ENCODE peak calls at places on chromosomes 13 and 19, in four cellular contexts. One of them, this sample, is unnamed.

GRCh38 chr13:93922063-93922462 is 557.4 kb downstream of the DCT start:
- DNase-seq in activated CD4-positive, alpha-beta T cell treated with anti-CD3 and anti-CD28 coated beads for 48 hours: no peak
- DNase-seq in colonic mucosa: no peak
- DNase-seq in activated effector memory CD4-positive, alpha-beta T cell treated with Interleukin-2 at 50 U/mL for 16 hours: no peak
- DNase-seq in this sample: no peak

GRCh38 chr13:44605711-44606110 is 29.6 kb upstream of the TSC22D1 start:
- DNase-seq in activated CD4-positive, alpha-beta T cell treated with anti-CD3 and anti-CD28 coated beads for 48 hours: no peak
- DNase-seq in colonic mucosa: no peak
- DNase-seq in activated effector memory CD4-positive, alpha-beta T cell treated with Interleukin-2 at 50 U/mL for 16 hours: no peak
- DNase-seq in this sample: no peak

GRCh38 chr19:45613926-45614725 is 12.1 kb upstream of the GPR4 start:
- DNase-seq in activated CD4-positive, alpha-beta T cell treated with anti-CD3 and anti-CD28 coated beads for 48 hours: peak
- DNase-seq in colonic mucosa: peak
- DNase-seq in activated effector memory CD4-positive, alpha-beta T cell treated with Interleukin-2 at 50 U/mL for 16 hours: no peak
- DNase-seq in this sample: peak

GRCh38 chr19:48554385-48555091 is 2.6 kb downstream of the SULT2B1 start:
- DNase-seq in activated CD4-positive, alpha-beta T cell treated with anti-CD3 and anti-CD28 coated beads for 48 hours: no peak
- DNase-seq in colonic mucosa: no peak
- DNase-seq in activated effector memory CD4-positive, alpha-beta T cell treated with Interleukin-2 at 50 U/mL for 16 hours: no peak
- DNase-seq in this sample: no peak

GRCh38 chr19:40717325-40717879 is 490 bp downstream of the ITPKC start:
- DNase-seq in activated CD4-positive, alpha-beta T cell treated with anti-CD3 and anti-CD28 coated beads for 48 hours: no peak
- DNase-seq in colonic mucosa: peak
- DNase-seq in activated effector memory CD4-positive, alpha-beta T cell treated with Interleukin-2 at 50 U/mL for 16 hours: no peak
- DNase-seq in this sample: peak

GRCh38 chr13:99590519-99591011 is 89.3 kb downstream of the TM9SF2 start:
- DNase-seq in activated CD4-positive, alpha-beta T cell treated with anti-CD3 and anti-CD28 coated beads for 48 hours: no peak
- DNase-seq in colonic mucosa: no peak
- DNase-seq in activated effector memory CD4-positive, alpha-beta T cell treated with Interleukin-2 at 50 U/mL for 16 hours: no peak
- DNase-seq in this sample: no peak

GRCh38 chr13:98456423-98456845 is 120.5 kb downstream of the STK24 start:
- DNase-seq in activated CD4-positive, alpha-beta T cell treated with anti-CD3 and anti-CD28 coated beads for 48 hours: no peak
- DNase-seq in colonic mucosa: no peak
- DNase-seq in activated effector memory CD4-positive, alpha-beta T cell treated with Interleukin-2 at 50 U/mL for 16 hours: no peak
- DNase-seq in this sample: no peak

GRCh38 chr13:64069892-64070291 is 2654.2 kb upstream of the PCDH20 start:
- DNase-seq in activated CD4-positive, alpha-beta T cell treated with anti-CD3 and anti-CD28 coated beads for 48 hours: no peak
- DNase-seq in colonic mucosa: no peak
- DNase-seq in activated effector memory CD4-positive, alpha-beta T cell treated with Interleukin-2 at 50 U/mL for 16 hours: no peak
- DNase-seq in this sample: no peak

GRCh38 chr13:50161052-50161451 is 145.8 kb downstream of the KCNRG start:
- DNase-seq in activated CD4-positive, alpha-beta T cell treated with anti-CD3 and anti-CD28 coated beads for 48 hours: no peak
- DNase-seq in colonic mucosa: no peak
- DNase-seq in activated effector memory CD4-positive, alpha-beta T cell treated with Interleukin-2 at 50 U/mL for 16 hours: no peak
- DNase-seq in this sample: peak

GRCh38 chr13:32267836-32268439 is 47.2 kb downstream of the ZAR1L start:
- DNase-seq in activated CD4-positive, alpha-beta T cell treated with anti-CD3 and anti-CD28 coated beads for 48 hours: peak
- DNase-seq in colonic mucosa: peak
- DNase-seq in activated effector memory CD4-positive, alpha-beta T cell treated with Interleukin-2 at 50 U/mL for 16 hours: peak
- DNase-seq in this sample: peak

GRCh38 chr19:18344546-18344945 is 4.1 kb downstream of the PGPEP1 start:
- DNase-seq in activated CD4-positive, alpha-beta T cell treated with anti-CD3 and anti-CD28 coated beads for 48 hours: no peak
- DNase-seq in colonic mucosa: no peak
- DNase-seq in activated effector memory CD4-positive, alpha-beta T cell treated with Interleukin-2 at 50 U/mL for 16 hours: no peak
- DNase-seq in this sample: no peak

GRCh38 chr19:47663435-47663910 is 49.7 kb upstream of the EHD2 start:
- DNase-seq in activated CD4-positive, alpha-beta T cell treated with anti-CD3 and anti-CD28 coated beads for 48 hours: no peak
- DNase-seq in colonic mucosa: no peak
- DNase-seq in activated effector memory CD4-positive, alpha-beta T cell treated with Interleukin-2 at 50 U/mL for 16 hours: no peak
- DNase-seq in this sample: no peak

GRCh38 chr13:51538626-51539179 is 45.6 kb upstream of the WDFY2 start:
- DNase-seq in activated CD4-positive, alpha-beta T cell treated with anti-CD3 and anti-CD28 coated beads for 48 hours: no peak
- DNase-seq in colonic mucosa: no peak
- DNase-seq in activated effector memory CD4-positive, alpha-beta T cell treated with Interleukin-2 at 50 U/mL for 16 hours: no peak
- DNase-seq in this sample: no peak

GRCh38 chr19:45164577-45165335 is 4.0 kb upstream of the NKPD1 start:
- DNase-seq in activated CD4-positive, alpha-beta T cell treated with anti-CD3 and anti-CD28 coated beads for 48 hours: peak
- DNase-seq in colonic mucosa: peak
- DNase-seq in activated effector memory CD4-positive, alpha-beta T cell treated with Interleukin-2 at 50 U/mL for 16 hours: peak
- DNase-seq in this sample: peak

GRCh38 chr13:95643814-95644598 is 500 bp downstream of the DZIP1 start:
- DNase-seq in activated CD4-positive, alpha-beta T cell treated with anti-CD3 and anti-CD28 coated beads for 48 hours: no peak
- DNase-seq in colonic mucosa: no peak
- DNase-seq in activated effector memory CD4-positive, alpha-beta T cell treated with Interleukin-2 at 50 U/mL for 16 hours: no peak
- DNase-seq in this sample: no peak

GRCh38 chr19:16404396-16404795 is 67.4 kb downstream of the EPS15L1 start:
- DNase-seq in activated CD4-positive, alpha-beta T cell treated with anti-CD3 and anti-CD28 coated beads for 48 hours: no peak
- DNase-seq in colonic mucosa: no peak
- DNase-seq in activated effector memory CD4-positive, alpha-beta T cell treated with Interleukin-2 at 50 U/mL for 16 hours: no peak
- DNase-seq in this sample: no peak

GRCh38 chr19:13022859-13023636 is 27.8 kb downstream of the NFIX start:
- DNase-seq in activated CD4-positive, alpha-beta T cell treated with anti-CD3 and anti-CD28 coated beads for 48 hours: no peak
- DNase-seq in colonic mucosa: peak
- DNase-seq in activated effector memory CD4-positive, alpha-beta T cell treated with Interleukin-2 at 50 U/mL for 16 hours: no peak
- DNase-seq in this sample: peak

GRCh38 chr19:49911381-49912145 is 14.9 kb upstream of the IL4I1 start:
- DNase-seq in activated CD4-positive, alpha-beta T cell treated with anti-CD3 and anti-CD28 coated beads for 48 hours: peak
- DNase-seq in colonic mucosa: no peak
- DNase-seq in activated effector memory CD4-positive, alpha-beta T cell treated with Interleukin-2 at 50 U/mL for 16 hours: no peak
- DNase-seq in this sample: no peak

GRCh38 chr13:100440756-100441421 is 147.7 kb downstream of the GGACT start:
- DNase-seq in activated CD4-positive, alpha-beta T cell treated with anti-CD3 and anti-CD28 coated beads for 48 hours: no peak
- DNase-seq in colonic mucosa: no peak
- DNase-seq in activated effector memory CD4-positive, alpha-beta T cell treated with Interleukin-2 at 50 U/mL for 16 hours: no peak
- DNase-seq in this sample: no peak

GRCh38 chr13:46577656-46578589 is 25.0 kb downstream of the LRCH1 start:
- DNase-seq in activated CD4-positive, alpha-beta T cell treated with anti-CD3 and anti-CD28 coated beads for 48 hours: no peak
- DNase-seq in colonic mucosa: no peak
- DNase-seq in activated effector memory CD4-positive, alpha-beta T cell treated with Interleukin-2 at 50 U/mL for 16 hours: no peak
- DNase-seq in this sample: no peak

GRCh38 chr13:28059214-28059613 is 41.2 kb downstream of the FLT3 start:
- DNase-seq in activated CD4-positive, alpha-beta T cell treated with anti-CD3 and anti-CD28 coated beads for 48 hours: peak
- DNase-seq in colonic mucosa: peak
- DNase-seq in activated effector memory CD4-positive, alpha-beta T cell treated with Interleukin-2 at 50 U/mL for 16 hours: peak
- DNase-seq in this sample: peak

GRCh38 chr19:53131085-53131484 is 1.6 kb downstream of the ZNF415 start:
- DNase-seq in activated CD4-positive, alpha-beta T cell treated with anti-CD3 and anti-CD28 coated beads for 48 hours: no peak
- DNase-seq in colonic mucosa: no peak
- DNase-seq in activated effector memory CD4-positive, alpha-beta T cell treated with Interleukin-2 at 50 U/mL for 16 hours: no peak
- DNase-seq in this sample: no peak

GRCh38 chr19:34084396-34085145 is 87.7 kb upstream of the LSM14A start:
- DNase-seq in activated CD4-positive, alpha-beta T cell treated with anti-CD3 and anti-CD28 coated beads for 48 hours: no peak
- DNase-seq in colonic mucosa: no peak
- DNase-seq in activated effector memory CD4-positive, alpha-beta T cell treated with Interleukin-2 at 50 U/mL for 16 hours: no peak
- DNase-seq in this sample: no peak

GRCh38 chr13:110400786-110401533 is 93.9 kb downstream of the COL4A2 start:
- DNase-seq in activated CD4-positive, alpha-beta T cell treated with anti-CD3 and anti-CD28 coated beads for 48 hours: no peak
- DNase-seq in colonic mucosa: no peak
- DNase-seq in activated effector memory CD4-positive, alpha-beta T cell treated with Interleukin-2 at 50 U/mL for 16 hours: no peak
- DNase-seq in this sample: no peak

GRCh38 chr19:41226053-41226873 is 7.2 kb downstream of the AXL start:
- DNase-seq in activated CD4-positive, alpha-beta T cell treated with anti-CD3 and anti-CD28 coated beads for 48 hours: peak
- DNase-seq in colonic mucosa: peak
- DNase-seq in activated effector memory CD4-positive, alpha-beta T cell treated with Interleukin-2 at 50 U/mL for 16 hours: peak
- DNase-seq in this sample: peak

GRCh38 chr13:114074671-114075315 is 57.6 kb downstream of the RASA3 start:
- DNase-seq in activated CD4-positive, alpha-beta T cell treated with anti-CD3 and anti-CD28 coated beads for 48 hours: no peak
- DNase-seq in colonic mucosa: no peak
- DNase-seq in activated effector memory CD4-positive, alpha-beta T cell treated with Interleukin-2 at 50 U/mL for 16 hours: no peak
- DNase-seq in this sample: no peak

GRCh38 chr19:55344444-55344843 is 4.8 kb downstream of the KMT5C start:
- DNase-seq in activated CD4-positive, alpha-beta T cell treated with anti-CD3 and anti-CD28 coated beads for 48 hours: no peak
- DNase-seq in colonic mucosa: no peak
- DNase-seq in activated effector memory CD4-positive, alpha-beta T cell treated with Interleukin-2 at 50 U/mL for 16 hours: no peak
- DNase-seq in this sample: no peak

GRCh38 chr19:29478578-29479565 is 46.9 kb upstream of the VSTM2B start:
- DNase-seq in activated CD4-positive, alpha-beta T cell treated with anti-CD3 and anti-CD28 coated beads for 48 hours: peak
- DNase-seq in colonic mucosa: no peak
- DNase-seq in activated effector memory CD4-positive, alpha-beta T cell treated with Interleukin-2 at 50 U/mL for 16 hours: no peak
- DNase-seq in this sample: peak

GRCh38 chr19:18416778-18417249 is 2.4 kb upstream of the SSBP4 start:
- DNase-seq in activated CD4-positive, alpha-beta T cell treated with anti-CD3 and anti-CD28 coated beads for 48 hours: peak
- DNase-seq in colonic mucosa: peak
- DNase-seq in activated effector memory CD4-positive, alpha-beta T cell treated with Interleukin-2 at 50 U/mL for 16 hours: peak
- DNase-seq in this sample: peak

This sample was measured in K562.